ENCODE peak calls at places on chromosomes 3 and 15, in five cellular contexts. One of them, this sample, is unnamed.

GRCh38 chr3:47515100-47515499 is 1.6 kb upstream of the ELP6 start:
- DNase-seq in cardiac fibroblast: no peak
- DNase-seq in fibroblast of the aortic adventitia: no peak
- DNase-seq in glutamatergic neuron: no peak
- DNase-seq in IMR-90: no peak
- DNase-seq in this sample: no peak

GRCh38 chr3:126377211-126377610 is 17.5 kb upstream of the CFAP100 start:
- DNase-seq in fibroblast of the aortic adventitia: no peak
- DNase-seq in glutamatergic neuron: no peak
- DNase-seq in IMR-90: no peak
- DNase-seq in cardiac fibroblast: no peak
- DNase-seq in this sample: no peak

GRCh38 chr3:66427352-66427751 is 73.5 kb downstream of the LRIG1 start:
- DNase-seq in glutamatergic neuron: no peak
- DNase-seq in cardiac fibroblast: no peak
- DNase-seq in IMR-90: no peak
- DNase-seq in fibroblast of the aortic adventitia: no peak
- DNase-seq in this sample: no peak

GRCh38 chr3:105448338-105448982 is 81.8 kb downstream of the ALCAM start:
- DNase-seq in cardiac fibroblast: peak
- DNase-seq in IMR-90: peak
- DNase-seq in glutamatergic neuron: peak
- DNase-seq in fibroblast of the aortic adventitia: peak
- DNase-seq in this sample: no peak

GRCh38 chr15:80854104-80854503 is 74.9 kb downstream of the CEMIP start:
- DNase-seq in glutamatergic neuron: no peak
- DNase-seq in cardiac fibroblast: no peak
- DNase-seq in fibroblast of the aortic adventitia: peak
- DNase-seq in IMR-90: no peak
- DNase-seq in this sample: peak

GRCh38 chr3:55483196-55484095 is 3.7 kb downstream of the WNT5A start:
- DNase-seq in fibroblast of the aortic adventitia: no peak
- DNase-seq in cardiac fibroblast: no peak
- DNase-seq in glutamatergic neuron: peak
- DNase-seq in IMR-90: no peak
- DNase-seq in this sample: no peak

GRCh38 chr3:23659274-23659673 is 146.5 kb upstream of the UBE2E1 start:
- DNase-seq in fibroblast of the aortic adventitia: no peak
- DNase-seq in glutamatergic neuron: no peak
- DNase-seq in IMR-90: no peak
- DNase-seq in cardiac fibroblast: no peak
- DNase-seq in this sample: no peak

GRCh38 chr15:59524331-59524731 is 86.3 kb downstream of the FAM81A start:
- DNase-seq in glutamatergic neuron: no peak
- DNase-seq in IMR-90: no peak
- DNase-seq in fibroblast of the aortic adventitia: no peak
- DNase-seq in cardiac fibroblast: no peak
- DNase-seq in this sample: no peak

GRCh38 chr3:70072180-70072579 is 72.6 kb downstream of the SAMMSON start:
- DNase-seq in glutamatergic neuron: no peak
- DNase-seq in fibroblast of the aortic adventitia: no peak
- DNase-seq in IMR-90: no peak
- DNase-seq in cardiac fibroblast: no peak
- DNase-seq in this sample: no peak

GRCh38 chr3:11480663-11481298 is 162.9 kb downstream of the VGLL4 start:
- DNase-seq in fibroblast of the aortic adventitia: no peak
- DNase-seq in cardiac fibroblast: no peak
- DNase-seq in IMR-90: no peak
- DNase-seq in glutamatergic neuron: no peak
- DNase-seq in this sample: no peak

GRCh38 chr15:71386448-71387236 is 271.4 kb downstream of the THSD4 start:
- DNase-seq in glutamatergic neuron: no peak
- DNase-seq in IMR-90: peak
- DNase-seq in cardiac fibroblast: peak
- DNase-seq in fibroblast of the aortic adventitia: no peak
- DNase-seq in this sample: peak

GRCh38 chr3:125644036-125645025 is 49.0 kb upstream of the OSBPL11 start:
- DNase-seq in IMR-90: peak
- DNase-seq in fibroblast of the aortic adventitia: peak
- DNase-seq in cardiac fibroblast: peak
- DNase-seq in glutamatergic neuron: no peak
- DNase-seq in this sample: peak

GRCh38 chr3:68504185-68504584 is 428.2 kb downstream of the TAFA4 start:
- DNase-seq in glutamatergic neuron: no peak
- DNase-seq in fibroblast of the aortic adventitia: no peak
- DNase-seq in IMR-90: no peak
- DNase-seq in cardiac fibroblast: no peak
- DNase-seq in this sample: no peak

GRCh38 chr15:67781907-67782559 is 43.3 kb upstream of the SKOR1 start:
- DNase-seq in fibroblast of the aortic adventitia: no peak
- DNase-seq in glutamatergic neuron: no peak
- DNase-seq in cardiac fibroblast: no peak
- DNase-seq in IMR-90: no peak
- DNase-seq in this sample: no peak

GRCh38 chr3:87900061-87900460 is 158.7 kb downstream of the CGGBP1 start:
- DNase-seq in fibroblast of the aortic adventitia: no peak
- DNase-seq in IMR-90: no peak
- DNase-seq in glutamatergic neuron: no peak
- DNase-seq in cardiac fibroblast: no peak
- DNase-seq in this sample: peak
- TF ChIP-seq CTCF in fibroblast of the aortic adventitia: peak
- TF ChIP-seq CTCF in IMR-90: peak
- TF ChIP-seq CTCF in glutamatergic neuron: peak
- TF ChIP-seq CTCF in cardiac fibroblast: peak
- TF ChIP-seq CTCF in this sample: no peak

DNA sequence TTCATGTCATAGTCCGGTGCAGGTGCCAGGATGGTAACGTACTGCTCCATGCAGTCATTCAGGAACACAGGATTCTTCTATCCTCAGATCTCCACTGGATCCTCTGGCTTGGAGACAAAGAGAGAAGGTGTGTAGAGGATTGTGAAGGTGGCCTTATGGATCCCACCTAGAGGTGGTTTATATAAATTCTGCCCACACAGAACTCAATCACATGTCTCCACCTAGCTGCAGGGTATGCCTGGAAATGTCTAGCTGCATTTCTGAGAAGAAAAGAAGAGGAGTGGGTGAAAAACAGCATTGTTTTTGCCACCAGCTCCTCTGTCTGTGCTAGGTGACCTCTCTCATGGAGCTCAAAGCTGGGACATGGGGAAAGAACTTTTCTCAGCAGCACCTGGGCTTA is 478.7 kb downstream of the PDCD6IP start:
- DNase-seq in fibroblast of the aortic adventitia: no peak
- DNase-seq in glutamatergic neuron: no peak
- DNase-seq in cardiac fibroblast: no peak
- DNase-seq in IMR-90: no peak
- DNase-seq in this sample: no peak
- TF ChIP-seq CTCF in fibroblast of the aortic adventitia: no peak
- TF ChIP-seq CTCF in glutamatergic neuron: no peak
- TF ChIP-seq CTCF in cardiac fibroblast: no peak
- TF ChIP-seq CTCF in IMR-90: no peak
- TF ChIP-seq CTCF in this sample: no peak

DNA sequence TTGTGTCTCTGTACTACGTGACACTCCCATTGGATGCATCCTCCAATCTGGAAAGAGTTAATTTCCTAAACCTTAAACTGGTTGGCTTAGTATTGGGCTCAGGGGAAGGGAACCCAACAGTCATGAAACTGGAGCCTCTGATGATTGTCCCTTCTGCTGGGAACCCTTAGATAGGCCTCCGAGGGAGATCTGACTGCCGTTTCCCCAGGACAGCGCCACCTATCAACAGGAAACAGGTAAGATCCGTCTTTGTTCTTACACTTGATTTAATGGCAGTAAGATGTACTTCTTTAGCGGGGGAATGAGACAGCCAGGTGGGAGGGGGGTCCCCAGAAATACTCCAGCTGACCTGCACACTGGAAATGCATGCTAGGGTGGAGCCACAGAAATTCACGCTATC is 1749.6 kb downstream of the SI start:
- DNase-seq in fibroblast of the aortic adventitia: no peak
- DNase-seq in cardiac fibroblast: no peak
- DNase-seq in glutamatergic neuron: no peak
- DNase-seq in IMR-90: no peak
- DNase-seq in this sample: no peak
- TF ChIP-seq CTCF in fibroblast of the aortic adventitia: no peak
- TF ChIP-seq CTCF in cardiac fibroblast: no peak
- TF ChIP-seq CTCF in glutamatergic neuron: no peak
- TF ChIP-seq CTCF in IMR-90: no peak
- TF ChIP-seq CTCF in this sample: no peak

DNA sequence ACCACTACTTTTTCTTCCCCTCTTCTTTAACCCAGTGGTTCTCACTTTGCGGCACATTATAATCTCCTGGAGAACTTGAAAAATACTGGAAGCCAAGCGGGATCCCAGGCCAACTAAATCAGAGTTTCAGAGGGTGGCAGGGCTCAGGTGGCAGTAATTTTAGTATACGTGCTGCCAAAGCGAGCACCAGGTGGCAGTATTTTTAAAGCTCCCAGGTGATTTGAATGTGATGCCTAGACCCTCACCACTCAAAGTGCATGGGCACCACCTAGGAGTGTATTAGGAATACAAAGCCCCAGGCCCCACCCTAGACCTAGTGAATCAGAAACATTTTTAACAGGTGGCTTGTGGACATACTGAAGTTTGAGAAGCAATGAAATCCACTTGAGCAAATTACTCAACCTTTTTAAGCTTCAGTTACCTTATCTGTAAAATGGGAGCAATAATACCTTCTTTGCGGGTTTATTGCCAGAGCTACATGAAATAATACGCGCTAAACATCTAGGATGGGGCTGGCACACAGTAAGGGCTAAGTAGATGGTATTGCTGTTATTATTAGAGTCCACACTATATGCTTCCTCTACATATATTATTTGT is 8.3 kb downstream of the B3GALNT1 start:
- DNase-seq in fibroblast of the aortic adventitia: no peak
- DNase-seq in cardiac fibroblast: no peak
- DNase-seq in IMR-90: peak
- DNase-seq in glutamatergic neuron: no peak
- DNase-seq in this sample: peak
- TF ChIP-seq CTCF in fibroblast of the aortic adventitia: peak
- TF ChIP-seq CTCF in cardiac fibroblast: peak
- TF ChIP-seq CTCF in IMR-90: peak
- TF ChIP-seq CTCF in glutamatergic neuron: no peak
- TF ChIP-seq CTCF in this sample: peak

GRCh38 chr15:101694261-101694660 is 30.0 kb downstream of the TARS3 start:
- DNase-seq in IMR-90: no peak
- DNase-seq in cardiac fibroblast: no peak
- DNase-seq in fibroblast of the aortic adventitia: no peak
- DNase-seq in glutamatergic neuron: no peak
- DNase-seq in this sample: no peak
- TF ChIP-seq CTCF in IMR-90: no peak
- TF ChIP-seq CTCF in cardiac fibroblast: no peak
- TF ChIP-seq CTCF in fibroblast of the aortic adventitia: no peak
- TF ChIP-seq CTCF in glutamatergic neuron: no peak
- TF ChIP-seq CTCF in this sample: no peak

GRCh38 chr3:120144267-120144666 is 50.0 kb upstream of the GSK3B start:
- DNase-seq in cardiac fibroblast: peak
- DNase-seq in IMR-90: peak
- DNase-seq in glutamatergic neuron: no peak
- DNase-seq in fibroblast of the aortic adventitia: peak
- DNase-seq in this sample: peak
- TF ChIP-seq CTCF in cardiac fibroblast: no peak
- TF ChIP-seq CTCF in IMR-90: no peak
- TF ChIP-seq CTCF in glutamatergic neuron: no peak
- TF ChIP-seq CTCF in fibroblast of the aortic adventitia: no peak
- TF ChIP-seq CTCF in this sample: no peak

DNA sequence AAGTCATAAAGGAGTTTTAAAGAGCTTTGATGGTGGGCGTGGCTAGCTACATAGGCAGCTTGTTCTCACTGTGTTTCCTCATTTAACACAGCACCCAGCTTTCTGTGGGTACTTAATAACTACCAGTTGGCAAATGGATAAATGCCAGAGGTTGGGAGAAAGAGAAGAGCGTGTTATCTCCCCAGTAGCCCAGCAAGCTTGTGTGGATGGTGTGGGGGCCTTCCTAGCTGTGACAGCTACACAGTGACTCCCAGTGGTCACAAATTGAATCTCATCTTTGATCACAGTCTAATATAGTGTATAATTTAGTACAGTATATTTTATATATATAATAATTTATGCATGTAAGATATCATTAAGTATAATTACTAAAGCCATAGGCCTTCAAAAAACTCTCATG is 984.1 kb downstream of the EPHA3 start:
- DNase-seq in IMR-90: peak
- DNase-seq in fibroblast of the aortic adventitia: peak
- DNase-seq in glutamatergic neuron: peak
- DNase-seq in cardiac fibroblast: peak
- DNase-seq in this sample: peak
- TF ChIP-seq CTCF in IMR-90: peak
- TF ChIP-seq CTCF in fibroblast of the aortic adventitia: peak
- TF ChIP-seq CTCF in glutamatergic neuron: peak
- TF ChIP-seq CTCF in cardiac fibroblast: peak
- TF ChIP-seq CTCF in this sample: peak

DNA sequence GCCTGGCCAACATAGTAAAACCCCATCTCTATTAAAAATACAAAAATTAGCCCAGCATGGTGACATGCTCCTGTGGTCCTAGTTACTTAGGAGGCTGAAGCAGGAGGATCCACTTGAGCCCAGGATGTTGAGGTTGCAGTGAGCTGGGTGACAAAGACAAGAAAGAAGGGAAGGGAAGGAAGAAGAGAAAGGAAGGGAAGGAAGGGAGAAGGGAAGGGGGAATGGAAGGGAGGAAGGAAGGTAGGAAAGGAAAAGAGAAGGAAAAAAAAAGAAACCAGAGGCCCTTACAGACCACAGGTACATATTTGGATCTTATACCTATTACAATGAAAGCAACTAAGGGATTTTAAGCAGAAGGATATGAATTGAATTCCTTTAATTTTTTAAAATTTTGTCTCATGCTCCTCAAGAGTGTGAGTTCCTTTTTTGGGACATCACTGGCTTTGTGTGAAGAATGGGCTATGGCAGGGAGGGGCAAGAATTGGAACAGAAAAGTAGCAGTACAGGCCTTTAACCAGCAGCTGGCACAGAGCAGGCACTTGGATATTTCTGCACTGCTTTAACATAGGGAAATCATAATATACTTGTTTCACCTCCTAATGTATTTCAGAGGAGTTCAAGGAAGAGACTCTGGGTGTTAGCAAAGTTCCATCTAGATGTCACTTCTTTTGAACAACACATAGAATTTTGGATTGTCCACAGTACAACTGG is 7.9 kb downstream of the RAB27A start:
- DNase-seq in glutamatergic neuron: no peak
- DNase-seq in cardiac fibroblast: no peak
- DNase-seq in IMR-90: no peak
- DNase-seq in fibroblast of the aortic adventitia: no peak
- DNase-seq in this sample: peak
- TF ChIP-seq CTCF in glutamatergic neuron: no peak
- TF ChIP-seq CTCF in cardiac fibroblast: no peak
- TF ChIP-seq CTCF in IMR-90: no peak
- TF ChIP-seq CTCF in fibroblast of the aortic adventitia: peak
- TF ChIP-seq CTCF in this sample: no peak